ENCODE peak calls at places on chromosomes 13 and 19, in six cellular contexts. D is activated CD4-positive, CD25-positive, alpha-beta regulatory T cell; L is colonic mucosa; A is heart left ventricle; N is D341Med; Z is amniotic stem cell. I is an unnamed sample.

GRCh38 chr19:15836345-15836594 is 20.8 kb upstream of the OR10H1 start:
- DNase-seq in D (no peak), L (no peak), A (no peak), N (peak; percentile 68), Z (no peak), I (no peak)

GRCh38 chr13:29525757-29526156 is 69.7 kb downstream of the SLC7A1 start:
- DNase-seq in D (no peak), L (no peak), A (no peak), N (no peak), Z (no peak), I (no peak)

GRCh38 chr13:98890186-98890585 is 87.7 kb downstream of the DOCK9 start:
- DNase-seq in D (no peak), L (no peak), A (no peak), N (no peak), Z (no peak), I (no peak)

GRCh38 chr13:43284162-43284561 is 260.8 kb downstream of the DNAJC15 start:
- DNase-seq in D (no peak), L (no peak), A (no peak), N (no peak), Z (peak; percentile 63), I (no peak)

GRCh38 chr19:41799444-41800000 is 3.1 kb downstream of the CEACAM3 start:
- DNase-seq in D (no peak), L (no peak), A (no peak), N (no peak), Z (no peak), I (peak; percentile 30)

GRCh38 chr19:45638930-45639729 is at the start of gene EML2:
- DNase-seq in D (peak; percentile 30), L (peak; percentile 78), A (peak; percentile 47), N (peak; percentile 67), Z (no peak), I (peak; percentile 78)

GRCh38 chr19:10602330-10603083 is 15.4 kb upstream of the AP1M2 start:
- DNase-seq in D (peak; percentile 82), L (peak; percentile 90), A (peak; percentile 90), N (peak; percentile 99), Z (peak; percentile 27), I (peak; percentile 82)

GRCh38 chr13:48000559-48001126 is 430 bp downstream of the SUCLA2 start:
- DNase-seq in D (no peak), L (peak; percentile 32), A (peak; percentile 18), N (no peak), Z (no peak), I (no peak)

I was measured in Caco-2.